ENCODE peak calls at places on chromosomes 16 and 17, in seven cellular contexts. One of them, this sample, is unnamed.

GRCh38 chr17:9052921-9053320 is 31.6 kb downstream of the NTN1 start:
- DNase-seq in NCI-H1092 treated with DMSO at 0.1 percent for 48 hours: no peak
- DNase-seq in germinal center: no peak
- DNase-seq in brain microvascular endothelial cell: no peak
- DNase-seq in activated naive CD4-positive, alpha-beta T cell: no peak
- DNase-seq in NCI-H1048: no peak
- DNase-seq in RKO: no peak
- DNase-seq in this sample: no peak

GRCh38 chr16:3730161-3731125 is 13.1 kb upstream of the TRAP1 start:
- DNase-seq in NCI-H1092 treated with DMSO at 0.1 percent for 48 hours: no peak
- DNase-seq in brain microvascular endothelial cell: no peak
- DNase-seq in NCI-H1048: no peak
- DNase-seq in RKO: no peak
- DNase-seq in activated naive CD4-positive, alpha-beta T cell: no peak
- DNase-seq in germinal center: no peak
- DNase-seq in this sample: no peak

GRCh38 chr17:41494524-41494923 is 4.8 kb upstream of the KRT36 start:
- DNase-seq in brain microvascular endothelial cell: no peak
- DNase-seq in activated naive CD4-positive, alpha-beta T cell: no peak
- DNase-seq in RKO: no peak
- DNase-seq in NCI-H1092 treated with DMSO at 0.1 percent for 48 hours: no peak
- DNase-seq in germinal center: no peak
- DNase-seq in NCI-H1048: no peak
- DNase-seq in this sample: no peak

GRCh38 chr17:76641501-76641900 is 2.1 kb downstream of the ST6GALNAC1 start:
- DNase-seq in germinal center: no peak
- DNase-seq in RKO: no peak
- DNase-seq in NCI-H1092 treated with DMSO at 0.1 percent for 48 hours: no peak
- DNase-seq in NCI-H1048: no peak
- DNase-seq in brain microvascular endothelial cell: no peak
- DNase-seq in activated naive CD4-positive, alpha-beta T cell: no peak
- DNase-seq in this sample: no peak

GRCh38 chr17:72423718-72424117 is 302.9 kb downstream of the SOX9 start:
- DNase-seq in NCI-H1092 treated with DMSO at 0.1 percent for 48 hours: no peak
- DNase-seq in activated naive CD4-positive, alpha-beta T cell: no peak
- DNase-seq in NCI-H1048: no peak
- DNase-seq in germinal center: no peak
- DNase-seq in brain microvascular endothelial cell: no peak
- DNase-seq in RKO: no peak
- DNase-seq in this sample: no peak

GRCh38 chr17:58329808-58330543 is 1.4 kb upstream of the TSPOAP1 start:
- DNase-seq in activated naive CD4-positive, alpha-beta T cell: no peak
- DNase-seq in NCI-H1092 treated with DMSO at 0.1 percent for 48 hours: no peak
- DNase-seq in RKO: no peak
- DNase-seq in brain microvascular endothelial cell: no peak
- DNase-seq in NCI-H1048: no peak
- DNase-seq in germinal center: no peak
- DNase-seq in this sample: no peak

GRCh38 chr17:81000631-81001357 is 9.2 kb downstream of the CHMP6 start:
- DNase-seq in RKO: no peak
- DNase-seq in brain microvascular endothelial cell: no peak
- DNase-seq in NCI-H1092 treated with DMSO at 0.1 percent for 48 hours: no peak
- DNase-seq in NCI-H1048: no peak
- DNase-seq in germinal center: no peak
- DNase-seq in activated naive CD4-positive, alpha-beta T cell: no peak
- DNase-seq in this sample: no peak

GRCh38 chr17:10139560-10139959 is 58.8 kb downstream of the GAS7 start:
- DNase-seq in NCI-H1048: no peak
- DNase-seq in germinal center: no peak
- DNase-seq in NCI-H1092 treated with DMSO at 0.1 percent for 48 hours: no peak
- DNase-seq in RKO: no peak
- DNase-seq in activated naive CD4-positive, alpha-beta T cell: no peak
- DNase-seq in brain microvascular endothelial cell: no peak
- DNase-seq in this sample: no peak

GRCh38 chr16:31350275-31351005 is 4.5 kb upstream of the ITGAX start:
- DNase-seq in NCI-H1048: no peak
- DNase-seq in NCI-H1092 treated with DMSO at 0.1 percent for 48 hours: no peak
- DNase-seq in RKO: no peak
- DNase-seq in activated naive CD4-positive, alpha-beta T cell: no peak
- DNase-seq in brain microvascular endothelial cell: no peak
- DNase-seq in germinal center: no peak
- DNase-seq in this sample: no peak

GRCh38 chr16:57146735-57147134 is 39.1 kb downstream of the PSME3IP1 start:
- DNase-seq in brain microvascular endothelial cell: no peak
- DNase-seq in NCI-H1092 treated with DMSO at 0.1 percent for 48 hours: no peak
- DNase-seq in activated naive CD4-positive, alpha-beta T cell: no peak
- DNase-seq in NCI-H1048: no peak
- DNase-seq in RKO: peak; percentile 16
- DNase-seq in germinal center: peak; percentile 28
- DNase-seq in this sample: no peak

GRCh38 chr17:47763913-47764582 is 31.0 kb downstream of the TBX21 start:
- DNase-seq in activated naive CD4-positive, alpha-beta T cell: no peak
- DNase-seq in brain microvascular endothelial cell: no peak
- DNase-seq in RKO: peak; percentile 55
- DNase-seq in germinal center: no peak
- DNase-seq in NCI-H1048: no peak
- DNase-seq in NCI-H1092 treated with DMSO at 0.1 percent for 48 hours: no peak
- DNase-seq in this sample: no peak

GRCh38 chr17:81960130-81960958 is 643 bp downstream of the NOTUM start:
- DNase-seq in germinal center: no peak
- DNase-seq in RKO: no peak
- DNase-seq in NCI-H1048: no peak
- DNase-seq in brain microvascular endothelial cell: no peak
- DNase-seq in NCI-H1092 treated with DMSO at 0.1 percent for 48 hours: no peak
- DNase-seq in activated naive CD4-positive, alpha-beta T cell: no peak
- DNase-seq in this sample: no peak

GRCh38 chr16:11612110-11612981 is 25.6 kb upstream of the LITAF start:
- DNase-seq in NCI-H1092 treated with DMSO at 0.1 percent for 48 hours: no peak
- DNase-seq in brain microvascular endothelial cell: no peak
- DNase-seq in NCI-H1048: no peak
- DNase-seq in activated naive CD4-positive, alpha-beta T cell: no peak
- DNase-seq in germinal center: no peak
- DNase-seq in RKO: no peak
- DNase-seq in this sample: peak; percentile 78

GRCh38 chr17:67157732-67158639 is 87.0 kb downstream of the HELZ start:
- DNase-seq in RKO: peak; percentile 47
- DNase-seq in activated naive CD4-positive, alpha-beta T cell: no peak
- DNase-seq in germinal center: no peak
- DNase-seq in NCI-H1048: no peak
- DNase-seq in brain microvascular endothelial cell: peak; percentile 41
- DNase-seq in NCI-H1092 treated with DMSO at 0.1 percent for 48 hours: peak; percentile 9
- DNase-seq in this sample: no peak

GRCh38 chr16:62478903-62479458 is 442.7 kb upstream of the CDH8 start:
- DNase-seq in activated naive CD4-positive, alpha-beta T cell: no peak
- DNase-seq in NCI-H1092 treated with DMSO at 0.1 percent for 48 hours: no peak
- DNase-seq in germinal center: no peak
- DNase-seq in RKO: no peak
- DNase-seq in brain microvascular endothelial cell: no peak
- DNase-seq in NCI-H1048: no peak
- DNase-seq in this sample: no peak

GRCh38 chr16:22934786-22935185 is 120.8 kb downstream of the HS3ST2 start:
- DNase-seq in RKO: no peak
- DNase-seq in NCI-H1092 treated with DMSO at 0.1 percent for 48 hours: no peak
- DNase-seq in brain microvascular endothelial cell: no peak
- DNase-seq in germinal center: no peak
- DNase-seq in activated naive CD4-positive, alpha-beta T cell: no peak
- DNase-seq in NCI-H1048: no peak
- DNase-seq in this sample: no peak

GRCh38 chr17:74444406-74444805 is 12.5 kb downstream of the GPRC5C start:
- DNase-seq in NCI-H1048: no peak
- DNase-seq in germinal center: no peak
- DNase-seq in NCI-H1092 treated with DMSO at 0.1 percent for 48 hours: no peak
- DNase-seq in brain microvascular endothelial cell: no peak
- DNase-seq in activated naive CD4-positive, alpha-beta T cell: no peak
- DNase-seq in RKO: no peak
- DNase-seq in this sample: no peak

GRCh38 chr16:8889893-8890548 is 7.9 kb downstream of the LITAFD start:
- DNase-seq in brain microvascular endothelial cell: no peak
- DNase-seq in NCI-H1092 treated with DMSO at 0.1 percent for 48 hours: no peak
- DNase-seq in activated naive CD4-positive, alpha-beta T cell: no peak
- DNase-seq in NCI-H1048: no peak
- DNase-seq in germinal center: no peak
- DNase-seq in RKO: no peak
- DNase-seq in this sample: no peak

GRCh38 chr16:72291531-72291981 is 119.6 kb upstream of the PMFBP1 start:
- DNase-seq in activated naive CD4-positive, alpha-beta T cell: no peak
- DNase-seq in NCI-H1048: no peak
- DNase-seq in NCI-H1092 treated with DMSO at 0.1 percent for 48 hours: no peak
- DNase-seq in brain microvascular endothelial cell: peak; percentile 83
- DNase-seq in germinal center: no peak
- DNase-seq in RKO: peak; percentile 82
- DNase-seq in this sample: peak; percentile 49

GRCh38 chr17:67983289-67983688 is 13.0 kb downstream of the C17orf58 start:
- DNase-seq in NCI-H1092 treated with DMSO at 0.1 percent for 48 hours: no peak
- DNase-seq in RKO: no peak
- DNase-seq in germinal center: no peak
- DNase-seq in NCI-H1048: no peak
- DNase-seq in activated naive CD4-positive, alpha-beta T cell: no peak
- DNase-seq in brain microvascular endothelial cell: no peak
- DNase-seq in this sample: no peak

GRCh38 chr17:27564463-27564862 is 66.5 kb upstream of the LGALS9 start:
- DNase-seq in brain microvascular endothelial cell: no peak
- DNase-seq in activated naive CD4-positive, alpha-beta T cell: no peak
- DNase-seq in RKO: no peak
- DNase-seq in NCI-H1048: no peak
- DNase-seq in NCI-H1092 treated with DMSO at 0.1 percent for 48 hours: no peak
- DNase-seq in germinal center: no peak
- DNase-seq in this sample: no peak

GRCh38 chr16:28475221-28475620 is 3.1 kb upstream of the NPIPB7 start:
- DNase-seq in activated naive CD4-positive, alpha-beta T cell: no peak
- DNase-seq in RKO: no peak
- DNase-seq in brain microvascular endothelial cell: no peak
- DNase-seq in germinal center: no peak
- DNase-seq in NCI-H1048: no peak
- DNase-seq in NCI-H1092 treated with DMSO at 0.1 percent for 48 hours: no peak
- DNase-seq in this sample: no peak

GRCh38 chr17:6163632-6164319 is 93.6 kb downstream of the WSCD1 start:
- DNase-seq in activated naive CD4-positive, alpha-beta T cell: no peak
- DNase-seq in brain microvascular endothelial cell: no peak
- DNase-seq in germinal center: no peak
- DNase-seq in RKO: no peak
- DNase-seq in NCI-H1048: no peak
- DNase-seq in NCI-H1092 treated with DMSO at 0.1 percent for 48 hours: peak; percentile 81
- DNase-seq in this sample: no peak

GRCh38 chr16:67967183-67967955 is 1.1 kb downstream of the SLC12A4 start:
- DNase-seq in NCI-H1048: no peak
- DNase-seq in activated naive CD4-positive, alpha-beta T cell: peak; percentile 10
- DNase-seq in NCI-H1092 treated with DMSO at 0.1 percent for 48 hours: no peak
- DNase-seq in germinal center: peak; percentile 47
- DNase-seq in brain microvascular endothelial cell: peak; percentile 47
- DNase-seq in RKO: peak; percentile 86
- DNase-seq in this sample: no peak

GRCh38 chr16:89048087-89048729 is 45.4 kb upstream of the ACSF3 start:
- DNase-seq in germinal center: no peak
- DNase-seq in RKO: no peak
- DNase-seq in brain microvascular endothelial cell: no peak
- DNase-seq in NCI-H1092 treated with DMSO at 0.1 percent for 48 hours: no peak
- DNase-seq in NCI-H1048: no peak
- DNase-seq in activated naive CD4-positive, alpha-beta T cell: no peak
- DNase-seq in this sample: no peak

GRCh38 chr16:15950167-15950854 is 895 bp downstream of the ABCC1 start:
- DNase-seq in RKO: peak; percentile 54
- DNase-seq in activated naive CD4-positive, alpha-beta T cell: peak; percentile 5
- DNase-seq in germinal center: peak; percentile 43
- DNase-seq in NCI-H1092 treated with DMSO at 0.1 percent for 48 hours: peak; percentile 5
- DNase-seq in NCI-H1048: no peak
- DNase-seq in brain microvascular endothelial cell: peak; percentile 23
- DNase-seq in this sample: no peak